ENCODE peak calls at places on chromosomes 11 and 22, in seven cellular contexts. One of them, this sample, is unnamed.

GRCh38 chr22:40728731-40729189 is 49.5 kb downstream of the MCHR1 start:
- DNase-seq in renal cortical epithelial cell: peak; percentile 50
- DNase-seq in stimulated activated CD4-positive, alpha-beta T cell treated with anti-CD3 and anti-CD28 coated beads, Interleukin-4, amount 100 ng/mL, for 4 hours: peak; percentile 65
- DNase-seq in activated T-cell treated with anti-CD3 and anti-CD28 coated beads, Interleukin-2, amount 50 U/mL, for 48 hours: peak; percentile 72
- DNase-seq in neural crest cell: no peak
- DNase-seq in CD8-positive, alpha-beta memory T cell: peak; percentile 79
- DNase-seq in HTR-8/SVneo: no peak
- DNase-seq in this sample: no peak

GRCh38 chr11:111841370-111842053 is 29.9 kb downstream of the ALG9 start:
- DNase-seq in renal cortical epithelial cell: peak; percentile 76
- DNase-seq in stimulated activated CD4-positive, alpha-beta T cell treated with anti-CD3 and anti-CD28 coated beads, Interleukin-4, amount 100 ng/mL, for 4 hours: peak; percentile 75
- DNase-seq in activated T-cell treated with anti-CD3 and anti-CD28 coated beads, Interleukin-2, amount 50 U/mL, for 48 hours: peak; percentile 87
- DNase-seq in neural crest cell: peak; percentile 93
- DNase-seq in CD8-positive, alpha-beta memory T cell: peak; percentile 86
- DNase-seq in HTR-8/SVneo: peak; percentile 90
- DNase-seq in this sample: peak; percentile 75

GRCh38 chr11:35779409-35779808 is 116.8 kb downstream of the TRIM44 start:
- DNase-seq in renal cortical epithelial cell: peak; percentile 73
- DNase-seq in stimulated activated CD4-positive, alpha-beta T cell treated with anti-CD3 and anti-CD28 coated beads, Interleukin-4, amount 100 ng/mL, for 4 hours: no peak
- DNase-seq in activated T-cell treated with anti-CD3 and anti-CD28 coated beads, Interleukin-2, amount 50 U/mL, for 48 hours: no peak
- DNase-seq in neural crest cell: no peak
- DNase-seq in CD8-positive, alpha-beta memory T cell: no peak
- DNase-seq in HTR-8/SVneo: no peak
- DNase-seq in this sample: no peak

GRCh38 chr22:24516301-24516737 is 21.2 kb downstream of the UPB1 start:
- DNase-seq in renal cortical epithelial cell: peak; percentile 89
- DNase-seq in stimulated activated CD4-positive, alpha-beta T cell treated with anti-CD3 and anti-CD28 coated beads, Interleukin-4, amount 100 ng/mL, for 4 hours: no peak
- DNase-seq in activated T-cell treated with anti-CD3 and anti-CD28 coated beads, Interleukin-2, amount 50 U/mL, for 48 hours: no peak
- DNase-seq in neural crest cell: no peak
- DNase-seq in CD8-positive, alpha-beta memory T cell: no peak
- DNase-seq in HTR-8/SVneo: peak; percentile 58
- DNase-seq in this sample: no peak

GRCh38 chr11:64743591-64744543 is at the start of gene RASGRP2:
- DNase-seq in renal cortical epithelial cell: no peak
- DNase-seq in stimulated activated CD4-positive, alpha-beta T cell treated with anti-CD3 and anti-CD28 coated beads, Interleukin-4, amount 100 ng/mL, for 4 hours: peak; percentile 71
- DNase-seq in activated T-cell treated with anti-CD3 and anti-CD28 coated beads, Interleukin-2, amount 50 U/mL, for 48 hours: peak; percentile 84
- DNase-seq in neural crest cell: peak; percentile 54
- DNase-seq in CD8-positive, alpha-beta memory T cell: peak; percentile 91
- DNase-seq in HTR-8/SVneo: peak; percentile 26
- DNase-seq in this sample: peak; percentile 74

GRCh38 chr22:37431811-37432707 is 4.8 kb upstream of the ELFN2 start:
- DNase-seq in renal cortical epithelial cell: peak; percentile 100
- DNase-seq in stimulated activated CD4-positive, alpha-beta T cell treated with anti-CD3 and anti-CD28 coated beads, Interleukin-4, amount 100 ng/mL, for 4 hours: peak; percentile 30
- DNase-seq in activated T-cell treated with anti-CD3 and anti-CD28 coated beads, Interleukin-2, amount 50 U/mL, for 48 hours: peak; percentile 72
- DNase-seq in neural crest cell: no peak
- DNase-seq in CD8-positive, alpha-beta memory T cell: no peak
- DNase-seq in HTR-8/SVneo: peak; percentile 84
- DNase-seq in this sample: no peak

GRCh38 chr11:44304091-44305084 is 5.6 kb downstream of the ALX4 start:
- DNase-seq in renal cortical epithelial cell: no peak
- DNase-seq in stimulated activated CD4-positive, alpha-beta T cell treated with anti-CD3 and anti-CD28 coated beads, Interleukin-4, amount 100 ng/mL, for 4 hours: no peak
- DNase-seq in activated T-cell treated with anti-CD3 and anti-CD28 coated beads, Interleukin-2, amount 50 U/mL, for 48 hours: no peak
- DNase-seq in neural crest cell: no peak
- DNase-seq in CD8-positive, alpha-beta memory T cell: no peak
- DNase-seq in HTR-8/SVneo: no peak
- DNase-seq in this sample: peak; percentile 80

GRCh38 chr22:37210041-37210803 is 2.1 kb downstream of the SSTR3 start:
- DNase-seq in renal cortical epithelial cell: no peak
- DNase-seq in stimulated activated CD4-positive, alpha-beta T cell treated with anti-CD3 and anti-CD28 coated beads, Interleukin-4, amount 100 ng/mL, for 4 hours: no peak
- DNase-seq in activated T-cell treated with anti-CD3 and anti-CD28 coated beads, Interleukin-2, amount 50 U/mL, for 48 hours: no peak
- DNase-seq in neural crest cell: no peak
- DNase-seq in CD8-positive, alpha-beta memory T cell: no peak
- DNase-seq in HTR-8/SVneo: no peak
- DNase-seq in this sample: no peak

GRCh38 chr22:36746571-36746970 is 29.3 kb downstream of the IFT27 start:
- DNase-seq in renal cortical epithelial cell: no peak
- DNase-seq in stimulated activated CD4-positive, alpha-beta T cell treated with anti-CD3 and anti-CD28 coated beads, Interleukin-4, amount 100 ng/mL, for 4 hours: no peak
- DNase-seq in activated T-cell treated with anti-CD3 and anti-CD28 coated beads, Interleukin-2, amount 50 U/mL, for 48 hours: no peak
- DNase-seq in neural crest cell: no peak
- DNase-seq in CD8-positive, alpha-beta memory T cell: no peak
- DNase-seq in HTR-8/SVneo: no peak
- DNase-seq in this sample: no peak

GRCh38 chr22:38298312-38299000 is 18.8 kb downstream of the CSNK1E start:
- DNase-seq in renal cortical epithelial cell: peak; percentile 90
- DNase-seq in stimulated activated CD4-positive, alpha-beta T cell treated with anti-CD3 and anti-CD28 coated beads, Interleukin-4, amount 100 ng/mL, for 4 hours: no peak
- DNase-seq in activated T-cell treated with anti-CD3 and anti-CD28 coated beads, Interleukin-2, amount 50 U/mL, for 48 hours: peak; percentile 57
- DNase-seq in neural crest cell: no peak
- DNase-seq in CD8-positive, alpha-beta memory T cell: no peak
- DNase-seq in HTR-8/SVneo: peak; percentile 77
- DNase-seq in this sample: peak; percentile 75

GRCh38 chr11:19988598-19988997 is 171.7 kb downstream of the DBX1 start:
- DNase-seq in renal cortical epithelial cell: peak; percentile 88
- DNase-seq in stimulated activated CD4-positive, alpha-beta T cell treated with anti-CD3 and anti-CD28 coated beads, Interleukin-4, amount 100 ng/mL, for 4 hours: no peak
- DNase-seq in activated T-cell treated with anti-CD3 and anti-CD28 coated beads, Interleukin-2, amount 50 U/mL, for 48 hours: no peak
- DNase-seq in neural crest cell: no peak
- DNase-seq in CD8-positive, alpha-beta memory T cell: no peak
- DNase-seq in HTR-8/SVneo: no peak
- DNase-seq in this sample: no peak

GRCh38 chr11:23284626-23285025 is 424.4 kb upstream of the CCDC179 start:
- DNase-seq in renal cortical epithelial cell: no peak
- DNase-seq in stimulated activated CD4-positive, alpha-beta T cell treated with anti-CD3 and anti-CD28 coated beads, Interleukin-4, amount 100 ng/mL, for 4 hours: no peak
- DNase-seq in activated T-cell treated with anti-CD3 and anti-CD28 coated beads, Interleukin-2, amount 50 U/mL, for 48 hours: no peak
- DNase-seq in neural crest cell: no peak
- DNase-seq in CD8-positive, alpha-beta memory T cell: no peak
- DNase-seq in HTR-8/SVneo: no peak
- DNase-seq in this sample: no peak

GRCh38 chr11:23865341-23865975 is 631.4 kb upstream of the LUZP2 start:
- DNase-seq in renal cortical epithelial cell: no peak
- DNase-seq in stimulated activated CD4-positive, alpha-beta T cell treated with anti-CD3 and anti-CD28 coated beads, Interleukin-4, amount 100 ng/mL, for 4 hours: no peak
- DNase-seq in activated T-cell treated with anti-CD3 and anti-CD28 coated beads, Interleukin-2, amount 50 U/mL, for 48 hours: no peak
- DNase-seq in neural crest cell: no peak
- DNase-seq in CD8-positive, alpha-beta memory T cell: no peak
- DNase-seq in HTR-8/SVneo: no peak
- DNase-seq in this sample: no peak

GRCh38 chr11:1765871-1766718 is 2.4 kb upstream of the CTSD start:
- DNase-seq in renal cortical epithelial cell: no peak
- DNase-seq in stimulated activated CD4-positive, alpha-beta T cell treated with anti-CD3 and anti-CD28 coated beads, Interleukin-4, amount 100 ng/mL, for 4 hours: no peak
- DNase-seq in activated T-cell treated with anti-CD3 and anti-CD28 coated beads, Interleukin-2, amount 50 U/mL, for 48 hours: no peak
- DNase-seq in neural crest cell: no peak
- DNase-seq in CD8-positive, alpha-beta memory T cell: no peak
- DNase-seq in HTR-8/SVneo: no peak
- DNase-seq in this sample: no peak

GRCh38 chr22:31288496-31289235 is 3.6 kb downstream of the PIK3IP1 start:
- DNase-seq in renal cortical epithelial cell: no peak
- DNase-seq in stimulated activated CD4-positive, alpha-beta T cell treated with anti-CD3 and anti-CD28 coated beads, Interleukin-4, amount 100 ng/mL, for 4 hours: no peak
- DNase-seq in activated T-cell treated with anti-CD3 and anti-CD28 coated beads, Interleukin-2, amount 50 U/mL, for 48 hours: no peak
- DNase-seq in neural crest cell: no peak
- DNase-seq in CD8-positive, alpha-beta memory T cell: no peak
- DNase-seq in HTR-8/SVneo: no peak
- DNase-seq in this sample: no peak

GRCh38 chr11:112321521-112322172 is 61.0 kb upstream of the PLET1 start:
- DNase-seq in renal cortical epithelial cell: peak; percentile 100
- DNase-seq in stimulated activated CD4-positive, alpha-beta T cell treated with anti-CD3 and anti-CD28 coated beads, Interleukin-4, amount 100 ng/mL, for 4 hours: no peak
- DNase-seq in activated T-cell treated with anti-CD3 and anti-CD28 coated beads, Interleukin-2, amount 50 U/mL, for 48 hours: no peak
- DNase-seq in neural crest cell: no peak
- DNase-seq in CD8-positive, alpha-beta memory T cell: no peak
- DNase-seq in HTR-8/SVneo: peak; percentile 74
- DNase-seq in this sample: peak; percentile 41

GRCh38 chr22:26679003-26679629 is 21.7 kb downstream of the MIAT start:
- DNase-seq in renal cortical epithelial cell: peak; percentile 58
- DNase-seq in stimulated activated CD4-positive, alpha-beta T cell treated with anti-CD3 and anti-CD28 coated beads, Interleukin-4, amount 100 ng/mL, for 4 hours: peak; percentile 57
- DNase-seq in activated T-cell treated with anti-CD3 and anti-CD28 coated beads, Interleukin-2, amount 50 U/mL, for 48 hours: peak; percentile 87
- DNase-seq in neural crest cell: peak; percentile 87
- DNase-seq in CD8-positive, alpha-beta memory T cell: peak; percentile 75
- DNase-seq in HTR-8/SVneo: peak; percentile 59
- DNase-seq in this sample: peak; percentile 83

GRCh38 chr11:58573451-58574104 is 2.1 kb downstream of the LPXN start:
- DNase-seq in renal cortical epithelial cell: peak; percentile 67
- DNase-seq in stimulated activated CD4-positive, alpha-beta T cell treated with anti-CD3 and anti-CD28 coated beads, Interleukin-4, amount 100 ng/mL, for 4 hours: peak; percentile 66
- DNase-seq in activated T-cell treated with anti-CD3 and anti-CD28 coated beads, Interleukin-2, amount 50 U/mL, for 48 hours: peak; percentile 80
- DNase-seq in neural crest cell: no peak
- DNase-seq in CD8-positive, alpha-beta memory T cell: peak; percentile 64
- DNase-seq in HTR-8/SVneo: peak; percentile 55
- DNase-seq in this sample: no peak

GRCh38 chr11:107493117-107493516 is 35.5 kb upstream of the CWF19L2 start:
- DNase-seq in renal cortical epithelial cell: peak; percentile 78
- DNase-seq in stimulated activated CD4-positive, alpha-beta T cell treated with anti-CD3 and anti-CD28 coated beads, Interleukin-4, amount 100 ng/mL, for 4 hours: no peak
- DNase-seq in activated T-cell treated with anti-CD3 and anti-CD28 coated beads, Interleukin-2, amount 50 U/mL, for 48 hours: no peak
- DNase-seq in neural crest cell: no peak
- DNase-seq in CD8-positive, alpha-beta memory T cell: no peak
- DNase-seq in HTR-8/SVneo: no peak
- DNase-seq in this sample: no peak

GRCh38 chr11:64887757-64888405 is 9.5 kb upstream of the EHD1 start:
- DNase-seq in renal cortical epithelial cell: peak; percentile 54
- DNase-seq in stimulated activated CD4-positive, alpha-beta T cell treated with anti-CD3 and anti-CD28 coated beads, Interleukin-4, amount 100 ng/mL, for 4 hours: peak; percentile 73
- DNase-seq in activated T-cell treated with anti-CD3 and anti-CD28 coated beads, Interleukin-2, amount 50 U/mL, for 48 hours: peak; percentile 92
- DNase-seq in neural crest cell: peak; percentile 80
- DNase-seq in CD8-positive, alpha-beta memory T cell: peak; percentile 89
- DNase-seq in HTR-8/SVneo: peak; percentile 63
- DNase-seq in this sample: peak; percentile 95

GRCh38 chr22:39405346-39406085 is 5.9 kb downstream of the TAB1 start:
- DNase-seq in renal cortical epithelial cell: no peak
- DNase-seq in stimulated activated CD4-positive, alpha-beta T cell treated with anti-CD3 and anti-CD28 coated beads, Interleukin-4, amount 100 ng/mL, for 4 hours: peak; percentile 68
- DNase-seq in activated T-cell treated with anti-CD3 and anti-CD28 coated beads, Interleukin-2, amount 50 U/mL, for 48 hours: peak; percentile 51
- DNase-seq in neural crest cell: no peak
- DNase-seq in CD8-positive, alpha-beta memory T cell: no peak
- DNase-seq in HTR-8/SVneo: no peak
- DNase-seq in this sample: no peak

GRCh38 chr11:69844396-69844795 is 25.2 kb upstream of the FGF3 start:
- DNase-seq in renal cortical epithelial cell: no peak
- DNase-seq in stimulated activated CD4-positive, alpha-beta T cell treated with anti-CD3 and anti-CD28 coated beads, Interleukin-4, amount 100 ng/mL, for 4 hours: no peak
- DNase-seq in activated T-cell treated with anti-CD3 and anti-CD28 coated beads, Interleukin-2, amount 50 U/mL, for 48 hours: no peak
- DNase-seq in neural crest cell: no peak
- DNase-seq in CD8-positive, alpha-beta memory T cell: no peak
- DNase-seq in HTR-8/SVneo: no peak
- DNase-seq in this sample: no peak

GRCh38 chr11:118924591-118925585 is 838 bp downstream of the BCL9L start:
- DNase-seq in renal cortical epithelial cell: no peak
- DNase-seq in stimulated activated CD4-positive, alpha-beta T cell treated with anti-CD3 and anti-CD28 coated beads, Interleukin-4, amount 100 ng/mL, for 4 hours: peak; percentile 32
- DNase-seq in activated T-cell treated with anti-CD3 and anti-CD28 coated beads, Interleukin-2, amount 50 U/mL, for 48 hours: peak; percentile 77
- DNase-seq in neural crest cell: no peak
- DNase-seq in CD8-positive, alpha-beta memory T cell: peak; percentile 60
- DNase-seq in HTR-8/SVneo: no peak
- DNase-seq in this sample: peak; percentile 81

GRCh38 chr11:119709638-119710346 is 19.2 kb downstream of the NECTIN1 start:
- DNase-seq in renal cortical epithelial cell: peak; percentile 11
- DNase-seq in stimulated activated CD4-positive, alpha-beta T cell treated with anti-CD3 and anti-CD28 coated beads, Interleukin-4, amount 100 ng/mL, for 4 hours: no peak
- DNase-seq in activated T-cell treated with anti-CD3 and anti-CD28 coated beads, Interleukin-2, amount 50 U/mL, for 48 hours: no peak
- DNase-seq in neural crest cell: peak; percentile 46
- DNase-seq in CD8-positive, alpha-beta memory T cell: no peak
- DNase-seq in HTR-8/SVneo: no peak
- DNase-seq in this sample: peak; percentile 82

GRCh38 chr11:93517041-93517440 is 26.1 kb downstream of the SMCO4 start:
- DNase-seq in renal cortical epithelial cell: no peak
- DNase-seq in stimulated activated CD4-positive, alpha-beta T cell treated with anti-CD3 and anti-CD28 coated beads, Interleukin-4, amount 100 ng/mL, for 4 hours: no peak
- DNase-seq in activated T-cell treated with anti-CD3 and anti-CD28 coated beads, Interleukin-2, amount 50 U/mL, for 48 hours: no peak
- DNase-seq in neural crest cell: no peak
- DNase-seq in CD8-positive, alpha-beta memory T cell: no peak
- DNase-seq in HTR-8/SVneo: no peak
- DNase-seq in this sample: no peak

GRCh38 chr11:12137938-12138731 is 27.7 kb downstream of the MICAL2 start:
- DNase-seq in renal cortical epithelial cell: peak; percentile 98
- DNase-seq in stimulated activated CD4-positive, alpha-beta T cell treated with anti-CD3 and anti-CD28 coated beads, Interleukin-4, amount 100 ng/mL, for 4 hours: no peak
- DNase-seq in activated T-cell treated with anti-CD3 and anti-CD28 coated beads, Interleukin-2, amount 50 U/mL, for 48 hours: no peak
- DNase-seq in neural crest cell: no peak
- DNase-seq in CD8-positive, alpha-beta memory T cell: no peak
- DNase-seq in HTR-8/SVneo: no peak
- DNase-seq in this sample: no peak

GRCh38 chr11:68471360-68472340 is 11.1 kb downstream of the PPP6R3 start:
- DNase-seq in renal cortical epithelial cell: peak; percentile 81
- DNase-seq in stimulated activated CD4-positive, alpha-beta T cell treated with anti-CD3 and anti-CD28 coated beads, Interleukin-4, amount 100 ng/mL, for 4 hours: peak; percentile 18
- DNase-seq in activated T-cell treated with anti-CD3 and anti-CD28 coated beads, Interleukin-2, amount 50 U/mL, for 48 hours: peak; percentile 72
- DNase-seq in neural crest cell: no peak
- DNase-seq in CD8-positive, alpha-beta memory T cell: peak; percentile 51
- DNase-seq in HTR-8/SVneo: peak; percentile 73
- DNase-seq in this sample: no peak

GRCh38 chr22:28023036-28023435 is 104.0 kb upstream of the PITPNB start:
- DNase-seq in renal cortical epithelial cell: no peak
- DNase-seq in stimulated activated CD4-positive, alpha-beta T cell treated with anti-CD3 and anti-CD28 coated beads, Interleukin-4, amount 100 ng/mL, for 4 hours: no peak
- DNase-seq in activated T-cell treated with anti-CD3 and anti-CD28 coated beads, Interleukin-2, amount 50 U/mL, for 48 hours: no peak
- DNase-seq in neural crest cell: no peak
- DNase-seq in CD8-positive, alpha-beta memory T cell: no peak
- DNase-seq in HTR-8/SVneo: no peak
- DNase-seq in this sample: no peak

This sample was measured in D341Med.